ENCODE peak calls at places on chromosomes 5 and 9, in eight cellular contexts. J is HCT116; O is fibroblast of pulmonary artery; U is activated CD8-positive, alpha-beta memory T cell treated with anti-CD3 and anti-CD28 coated beads, Interleukin-2, amount 10 ng/mL, durations not matched to agents 7 days and 5 days; W is SK-N-MC; K is NCI-H2029 treated with DMSO at 0.1 percent for 48 hours; F is nucleus accumbens; Z is DMS79 treated with DMSO at 0.1 percent for 48 hours. A is an unnamed sample.

GRCh38 chr9:76957258-76957657 is 51.3 kb upstream of the PRUNE2 start:
- DNase-seq in J (no peak), O (no peak), U (no peak), W (no peak), K (no peak), F (no peak), Z (no peak), A (no peak)

GRCh38 chr5:139633295-139634027 is 14.7 kb upstream of the CXXC5 start:
- DNase-seq in J (no peak), O (peak), U (peak), W (no peak), K (peak), F (peak), Z (peak), A (peak)

GRCh38 chr9:27181381-27181780 is 72.4 kb downstream of the TEK start:
- DNase-seq in J (no peak), O (peak), U (no peak), W (no peak), K (no peak), F (no peak), Z (no peak), A (no peak)

GRCh38 chr9:109843651-109844050 is 63.7 kb downstream of the PALM2AKAP2 start:
- DNase-seq in J (no peak), O (no peak), U (no peak), W (no peak), K (no peak), F (peak), Z (no peak), A (no peak)

GRCh38 chr9:124218438-124219289 is 39.1 kb upstream of the NEK6 start:
- DNase-seq in J (peak), O (peak), U (peak), W (no peak), K (peak), F (no peak), Z (no peak), A (peak)

GRCh38 chr9:134396825-134397224 is 70.6 kb downstream of the RXRA start:
- DNase-seq in J (no peak), O (peak), U (peak), W (no peak), K (no peak), F (no peak), Z (no peak), A (no peak)

GRCh38 chr5:83440826-83441225 is 30.7 kb upstream of the VCAN start:
- DNase-seq in J (no peak), O (no peak), U (no peak), W (no peak), K (no peak), F (no peak), Z (no peak), A (no peak)

GRCh38 chr5:10539685-10539998 is 24.2 kb upstream of the ANKRD33B start:
- DNase-seq in J (no peak), O (peak), U (no peak), W (no peak), K (no peak), F (no peak), Z (no peak), A (no peak)

GRCh38 chr5:95725071-95725820 is 5.9 kb upstream of the RHOBTB3 start:
- DNase-seq in J (no peak), O (no peak), U (no peak), W (no peak), K (no peak), F (no peak), Z (no peak), A (no peak)

GRCh38 chr5:13932006-13932405 is 12.5 kb downstream of the DNAH5 start:
- DNase-seq in J (no peak), O (no peak), U (no peak), W (no peak), K (no peak), F (no peak), Z (no peak), A (no peak)

GRCh38 chr5:133229931-133230664 is 178.3 kb downstream of the HSPA4 start:
- DNase-seq in J (no peak), O (no peak), U (no peak), W (no peak), K (no peak), F (no peak), Z (no peak), A (no peak)

A was measured in COLO829.